ENCODE peak calls at places on chromosomes 3 and 15, in ten cellular contexts. A, F, M, T, J, C, V, U, O and I are unnamed samples.
A peak's percentile ranks its signal among the peaks of the same experiment; 100 is the strongest.

GRCh38 chr15:43225201-43225949 is 4.6 kb upstream of the EPB42 start:
- DNase-seq in A (peak; percentile 29), F (peak; percentile 69), M (peak; percentile 70), T (no peak), J (peak; percentile 67), C (peak; percentile 71), V (peak; percentile 63), U (peak; percentile 11), O (peak; percentile 36), I (no peak)

GRCh38 chr3:63863150-63864007 is at the start of the genes ATXN7 and THOC7:
- DNase-seq in A (peak; percentile 52), F (peak; percentile 72), M (peak; percentile 33), T (no peak), J (peak; percentile 90), C (peak; percentile 90), V (peak; percentile 38), U (no peak), O (peak; percentile 70), I (peak; percentile 9)

GRCh38 chr3:15666277-15666676 is 64.7 kb downstream of the BTD start:
- DNase-seq in A (no peak), F (no peak), M (no peak), T (no peak), J (no peak), C (no peak), V (no peak), U (no peak), O (no peak), I (no peak)

GRCh38 chr3:37762286-37762685 is 99.4 kb upstream of the CTDSPL start:
- DNase-seq in A (no peak), F (no peak), M (no peak), T (no peak), J (no peak), C (no peak), V (no peak), U (no peak), O (no peak), I (no peak)

GRCh38 chr3:113271189-113271588 is 59.8 kb downstream of the BOC start:
- DNase-seq in A (no peak), F (no peak), M (no peak), T (no peak), J (no peak), C (no peak), V (no peak), U (no peak), O (no peak), I (peak; percentile 84)

GRCh38 chr3:113912551-113913246 is 35.1 kb upstream of the ZDHHC23 start:
- DNase-seq in A (peak; percentile 13), F (peak; percentile 82), M (peak; percentile 70), T (peak; percentile 83), J (no peak), C (peak; percentile 40), V (peak; percentile 77), U (peak; percentile 32), O (peak; percentile 12), I (peak; percentile 83)

GRCh38 chr15:38253448-38253847 is 812 bp downstream of the SPRED1 start:
- DNase-seq in A (no peak), F (peak; percentile 76), M (peak; percentile 83), T (no peak), J (no peak), C (no peak), V (peak; percentile 75), U (no peak), O (peak; percentile 2), I (no peak)

GRCh38 chr3:108565506-108565905 is 23.7 kb downstream of the CIP2A start:
- DNase-seq in A (no peak), F (no peak), M (no peak), T (no peak), J (no peak), C (no peak), V (no peak), U (no peak), O (no peak), I (no peak)

GRCh38 chr15:81155375-81156218 is 21.5 kb downstream of the CFAP161 start:
- DNase-seq in A (peak; percentile 14), F (peak; percentile 49), M (peak; percentile 84), T (no peak), J (no peak), C (peak; percentile 46), V (peak; percentile 77), U (peak; percentile 46), O (no peak), I (peak; percentile 8)

GRCh38 chr3:16277471-16277870 is 12.5 kb downstream of the OXNAD1 start:
- DNase-seq in A (no peak), F (no peak), M (no peak), T (no peak), J (no peak), C (no peak), V (peak; percentile 46), U (no peak), O (no peak), I (no peak)